ENCODE peak calls at places on chromosomes 1 and 21, in seven cellular contexts. One of them, this sample, is unnamed.

GRCh38 chr1:113930499-113931161 is 1.5 kb downstream of the HIPK1 start:
- DNase-seq in T follicular helper cell: peak
- DNase-seq in skeletal muscle cell: no peak
- DNase-seq in thoracic aorta: no peak
- DNase-seq in kidney: no peak
- DNase-seq in NCI-H774: no peak
- DNase-seq in HCEC 1CT: peak
- DNase-seq in this sample: no peak

GRCh38 chr1:32742132-32742947 is 39.8 kb upstream of the SYNC start:
- DNase-seq in T follicular helper cell: no peak
- DNase-seq in skeletal muscle cell: no peak
- DNase-seq in thoracic aorta: no peak
- DNase-seq in kidney: peak
- DNase-seq in NCI-H774: no peak
- DNase-seq in HCEC 1CT: no peak
- DNase-seq in this sample: no peak

GRCh38 chr1:212401838-212402582 is 12.7 kb downstream of the PACC1 start:
- DNase-seq in T follicular helper cell: no peak
- DNase-seq in skeletal muscle cell: peak
- DNase-seq in thoracic aorta: no peak
- DNase-seq in kidney: no peak
- DNase-seq in NCI-H774: no peak
- DNase-seq in HCEC 1CT: peak
- DNase-seq in this sample: no peak

GRCh38 chr1:145859491-145860159 is 744 bp upstream of the PIAS3 start:
- DNase-seq in T follicular helper cell: peak
- DNase-seq in skeletal muscle cell: peak
- DNase-seq in thoracic aorta: peak
- DNase-seq in kidney: peak
- DNase-seq in NCI-H774: peak
- DNase-seq in HCEC 1CT: peak
- DNase-seq in this sample: peak

GRCh38 chr1:58045094-58045493 is 501.4 kb downstream of the OMA1 start:
- DNase-seq in T follicular helper cell: no peak
- DNase-seq in skeletal muscle cell: no peak
- DNase-seq in thoracic aorta: no peak
- DNase-seq in kidney: peak
- DNase-seq in NCI-H774: no peak
- DNase-seq in HCEC 1CT: no peak
- DNase-seq in this sample: no peak

GRCh38 chr1:47701283-47701682 is 263.4 kb downstream of the FOXD2 start:
- DNase-seq in T follicular helper cell: no peak
- DNase-seq in skeletal muscle cell: no peak
- DNase-seq in thoracic aorta: no peak
- DNase-seq in kidney: no peak
- DNase-seq in NCI-H774: no peak
- DNase-seq in HCEC 1CT: no peak
- DNase-seq in this sample: peak

GRCh38 chr1:160827418-160827817 is 31.4 kb downstream of the LY9 start:
- DNase-seq in T follicular helper cell: no peak
- DNase-seq in skeletal muscle cell: no peak
- DNase-seq in thoracic aorta: no peak
- DNase-seq in kidney: no peak
- DNase-seq in NCI-H774: no peak
- DNase-seq in HCEC 1CT: no peak
- DNase-seq in this sample: no peak

GRCh38 chr1:34779526-34779925 is 1.5 kb upstream of the GJB3 start:
- DNase-seq in T follicular helper cell: no peak
- DNase-seq in skeletal muscle cell: no peak
- DNase-seq in thoracic aorta: no peak
- DNase-seq in kidney: no peak
- DNase-seq in NCI-H774: no peak
- DNase-seq in HCEC 1CT: no peak
- DNase-seq in this sample: peak

GRCh38 chr1:29607236-29607635 is 370.9 kb downstream of the PTPRU start:
- DNase-seq in T follicular helper cell: no peak
- DNase-seq in skeletal muscle cell: no peak
- DNase-seq in thoracic aorta: no peak
- DNase-seq in kidney: no peak
- DNase-seq in NCI-H774: no peak
- DNase-seq in HCEC 1CT: no peak
- DNase-seq in this sample: no peak

GRCh38 chr1:59066231-59066630 is 230.7 kb upstream of the FGGY start:
- DNase-seq in T follicular helper cell: no peak
- DNase-seq in skeletal muscle cell: no peak
- DNase-seq in thoracic aorta: no peak
- DNase-seq in kidney: no peak
- DNase-seq in NCI-H774: no peak
- DNase-seq in HCEC 1CT: no peak
- DNase-seq in this sample: no peak

GRCh38 chr1:20507564-20508410 is at the start of gene MUL1:
- DNase-seq in T follicular helper cell: peak
- DNase-seq in skeletal muscle cell: peak
- DNase-seq in thoracic aorta: peak
- DNase-seq in kidney: peak
- DNase-seq in NCI-H774: peak
- DNase-seq in HCEC 1CT: peak
- DNase-seq in this sample: peak

GRCh38 chr1:45365051-45365450 is 24.8 kb upstream of the MUTYH start:
- DNase-seq in T follicular helper cell: no peak
- DNase-seq in skeletal muscle cell: no peak
- DNase-seq in thoracic aorta: no peak
- DNase-seq in kidney: no peak
- DNase-seq in NCI-H774: no peak
- DNase-seq in HCEC 1CT: no peak
- DNase-seq in this sample: no peak

GRCh38 chr21:36254106-36254941 is 65.7 kb upstream of the MORC3 start:
- DNase-seq in T follicular helper cell: no peak
- DNase-seq in skeletal muscle cell: no peak
- DNase-seq in thoracic aorta: no peak
- DNase-seq in kidney: no peak
- DNase-seq in NCI-H774: no peak
- DNase-seq in HCEC 1CT: no peak
- DNase-seq in this sample: no peak

GRCh38 chr1:119646521-119647227 is 1.4 kb downstream of the ZNF697 start:
- DNase-seq in T follicular helper cell: no peak
- DNase-seq in skeletal muscle cell: peak
- DNase-seq in thoracic aorta: no peak
- DNase-seq in kidney: no peak
- DNase-seq in NCI-H774: no peak
- DNase-seq in HCEC 1CT: peak
- DNase-seq in this sample: no peak

GRCh38 chr1:183089025-183089639 is 65.9 kb downstream of the LAMC1 start:
- DNase-seq in T follicular helper cell: no peak
- DNase-seq in skeletal muscle cell: no peak
- DNase-seq in thoracic aorta: no peak
- DNase-seq in kidney: no peak
- DNase-seq in NCI-H774: peak
- DNase-seq in HCEC 1CT: no peak
- DNase-seq in this sample: no peak

GRCh38 chr1:219757890-219758289 is 145.0 kb upstream of the ZC3H11B start:
- DNase-seq in T follicular helper cell: no peak
- DNase-seq in skeletal muscle cell: no peak
- DNase-seq in thoracic aorta: no peak
- DNase-seq in kidney: peak
- DNase-seq in NCI-H774: no peak
- DNase-seq in HCEC 1CT: no peak
- DNase-seq in this sample: no peak

GRCh38 chr1:200279810-200280411 is 129.9 kb downstream of the ZNF281 start:
- DNase-seq in T follicular helper cell: no peak
- DNase-seq in skeletal muscle cell: no peak
- DNase-seq in thoracic aorta: no peak
- DNase-seq in kidney: no peak
- DNase-seq in NCI-H774: peak
- DNase-seq in HCEC 1CT: peak
- DNase-seq in this sample: no peak

GRCh38 chr1:201108614-201109013 is 3.6 kb downstream of the CACNA1S start:
- DNase-seq in T follicular helper cell: no peak
- DNase-seq in skeletal muscle cell: no peak
- DNase-seq in thoracic aorta: no peak
- DNase-seq in kidney: no peak
- DNase-seq in NCI-H774: peak
- DNase-seq in HCEC 1CT: no peak
- DNase-seq in this sample: no peak

GRCh38 chr1:156098782-156099181 is 15.7 kb upstream of the LMNA start:
- DNase-seq in T follicular helper cell: no peak
- DNase-seq in skeletal muscle cell: no peak
- DNase-seq in thoracic aorta: no peak
- DNase-seq in kidney: no peak
- DNase-seq in NCI-H774: no peak
- DNase-seq in HCEC 1CT: no peak
- DNase-seq in this sample: no peak

GRCh38 chr1:116334868-116335649 is 38.0 kb upstream of the ATP1A1 start:
- DNase-seq in T follicular helper cell: no peak
- DNase-seq in skeletal muscle cell: peak
- DNase-seq in thoracic aorta: no peak
- DNase-seq in kidney: no peak
- DNase-seq in NCI-H774: no peak
- DNase-seq in HCEC 1CT: peak
- DNase-seq in this sample: no peak

GRCh38 chr1:13725714-13726175 is 25.8 kb downstream of the PRDM2 start:
- DNase-seq in T follicular helper cell: peak
- DNase-seq in skeletal muscle cell: no peak
- DNase-seq in thoracic aorta: no peak
- DNase-seq in kidney: no peak
- DNase-seq in NCI-H774: no peak
- DNase-seq in HCEC 1CT: peak
- DNase-seq in this sample: no peak

GRCh38 chr1:176949033-176949662 is 215.4 kb downstream of the ASTN1 start:
- DNase-seq in T follicular helper cell: no peak
- DNase-seq in skeletal muscle cell: no peak
- DNase-seq in thoracic aorta: no peak
- DNase-seq in kidney: no peak
- DNase-seq in NCI-H774: no peak
- DNase-seq in HCEC 1CT: peak
- DNase-seq in this sample: no peak

GRCh38 chr1:33128781-33129180 is 47.8 kb downstream of the AZIN2 start:
- DNase-seq in T follicular helper cell: no peak
- DNase-seq in skeletal muscle cell: no peak
- DNase-seq in thoracic aorta: no peak
- DNase-seq in kidney: no peak
- DNase-seq in NCI-H774: no peak
- DNase-seq in HCEC 1CT: no peak
- DNase-seq in this sample: no peak

GRCh38 chr1:16296643-16297042 is 55.6 kb downstream of the FBXO42 start:
- DNase-seq in T follicular helper cell: no peak
- DNase-seq in skeletal muscle cell: no peak
- DNase-seq in thoracic aorta: no peak
- DNase-seq in kidney: no peak
- DNase-seq in NCI-H774: no peak
- DNase-seq in HCEC 1CT: no peak
- DNase-seq in this sample: no peak

GRCh38 chr1:246181244-246181643 is 325.8 kb downstream of the SMYD3 start:
- DNase-seq in T follicular helper cell: no peak
- DNase-seq in skeletal muscle cell: no peak
- DNase-seq in thoracic aorta: no peak
- DNase-seq in kidney: no peak
- DNase-seq in NCI-H774: no peak
- DNase-seq in HCEC 1CT: peak
- DNase-seq in this sample: no peak

GRCh38 chr1:98048234-98048633 is 127.4 kb upstream of the DPYD start:
- DNase-seq in T follicular helper cell: peak
- DNase-seq in skeletal muscle cell: peak
- DNase-seq in thoracic aorta: no peak
- DNase-seq in kidney: peak
- DNase-seq in NCI-H774: no peak
- DNase-seq in HCEC 1CT: peak
- DNase-seq in this sample: peak

GRCh38 chr1:3521426-3521825 is 67.0 kb downstream of the ARHGEF16 start:
- DNase-seq in T follicular helper cell: no peak
- DNase-seq in skeletal muscle cell: no peak
- DNase-seq in thoracic aorta: no peak
- DNase-seq in kidney: no peak
- DNase-seq in NCI-H774: no peak
- DNase-seq in HCEC 1CT: no peak
- DNase-seq in this sample: no peak

GRCh38 chr1:214398490-214398889 is 117.5 kb downstream of the SMYD2 start:
- DNase-seq in T follicular helper cell: no peak
- DNase-seq in skeletal muscle cell: no peak
- DNase-seq in thoracic aorta: no peak
- DNase-seq in kidney: no peak
- DNase-seq in NCI-H774: no peak
- DNase-seq in HCEC 1CT: no peak
- DNase-seq in this sample: no peak

GRCh38 chr21:45985471-45986315 is 4.1 kb downstream of the COL6A1 start:
- DNase-seq in T follicular helper cell: no peak
- DNase-seq in skeletal muscle cell: no peak
- DNase-seq in thoracic aorta: peak
- DNase-seq in kidney: peak
- DNase-seq in NCI-H774: no peak
- DNase-seq in HCEC 1CT: no peak
- DNase-seq in this sample: peak

GRCh38 chr1:185767721-185768120 is 33.5 kb downstream of the HMCN1 start:
- DNase-seq in T follicular helper cell: no peak
- DNase-seq in skeletal muscle cell: no peak
- DNase-seq in thoracic aorta: no peak
- DNase-seq in kidney: no peak
- DNase-seq in NCI-H774: no peak
- DNase-seq in HCEC 1CT: no peak
- DNase-seq in this sample: no peak

GRCh38 chr1:219961684-219962083 is 33.3 kb upstream of the SLC30A10 start:
- DNase-seq in T follicular helper cell: no peak
- DNase-seq in skeletal muscle cell: no peak
- DNase-seq in thoracic aorta: no peak
- DNase-seq in kidney: no peak
- DNase-seq in NCI-H774: no peak
- DNase-seq in HCEC 1CT: no peak
- DNase-seq in this sample: no peak

GRCh38 chr1:17551755-17552234 is 12.3 kb downstream of the ARHGEF10L start:
- DNase-seq in T follicular helper cell: no peak
- DNase-seq in skeletal muscle cell: no peak
- DNase-seq in thoracic aorta: peak
- DNase-seq in kidney: peak
- DNase-seq in NCI-H774: peak
- DNase-seq in HCEC 1CT: peak
- DNase-seq in this sample: no peak